ENCODE peak calls at places on chromosomes 11 and 22, in seven cellular contexts. One of them, this sample, is unnamed.

GRCh38 chr11:114250993-114251796 is 45.0 kb upstream of the NNMT start:
- DNase-seq in HCT116: no peak
- DNase-seq in K562: peak
- DNase-seq in NT2/D1: no peak
- DNase-seq in GM12878: no peak
- DNase-seq in SK-N-SH: peak
- DNase-seq in HepG2: no peak
- DNase-seq in this sample: no peak

GRCh38 chr11:36265793-36266628 is 23.2 kb downstream of the COMMD9 start:
- DNase-seq in HCT116: peak
- DNase-seq in K562: peak
- DNase-seq in NT2/D1: peak
- DNase-seq in GM12878: no peak
- DNase-seq in SK-N-SH: peak
- DNase-seq in HepG2: peak
- DNase-seq in this sample: peak

GRCh38 chr22:18056161-18056666 is 21.6 kb upstream of the PEX26 start:
- DNase-seq in HCT116: no peak
- DNase-seq in K562: peak
- DNase-seq in NT2/D1: no peak
- DNase-seq in GM12878: no peak
- DNase-seq in SK-N-SH: peak
- DNase-seq in HepG2: peak
- DNase-seq in this sample: no peak

GRCh38 chr22:46076651-46077339 is 73.5 kb upstream of the PPARA start:
- DNase-seq in HCT116: no peak
- DNase-seq in K562: no peak
- DNase-seq in NT2/D1: no peak
- DNase-seq in GM12878: no peak
- DNase-seq in SK-N-SH: no peak
- DNase-seq in HepG2: no peak
- DNase-seq in this sample: no peak

GRCh38 chr11:129699711-129700304 is 115.8 kb upstream of the TMEM45B start:
- DNase-seq in HCT116: no peak
- DNase-seq in K562: no peak
- DNase-seq in NT2/D1: no peak
- DNase-seq in GM12878: no peak
- DNase-seq in SK-N-SH: no peak
- DNase-seq in HepG2: no peak
- DNase-seq in this sample: no peak

GRCh38 chr11:58845342-58845741 is 838 bp upstream of the GLYATL2 start:
- DNase-seq in HCT116: no peak
- DNase-seq in K562: no peak
- DNase-seq in NT2/D1: no peak
- DNase-seq in GM12878: no peak
- DNase-seq in SK-N-SH: peak
- DNase-seq in HepG2: no peak
- DNase-seq in this sample: no peak

GRCh38 chr11:27395556-27396258 is 32.7 kb upstream of the CCDC34 start:
- DNase-seq in HCT116: no peak
- DNase-seq in K562: no peak
- DNase-seq in NT2/D1: no peak
- DNase-seq in GM12878: no peak
- DNase-seq in SK-N-SH: no peak
- DNase-seq in HepG2: peak
- DNase-seq in this sample: no peak

GRCh38 chr11:44775366-44776356 is 48.9 kb downstream of the TSPAN18 start:
- DNase-seq in HCT116: peak
- DNase-seq in K562: peak
- DNase-seq in NT2/D1: peak
- DNase-seq in GM12878: no peak
- DNase-seq in SK-N-SH: peak
- DNase-seq in HepG2: peak
- DNase-seq in this sample: peak

GRCh38 chr11:130470832-130471706 is 22.6 kb downstream of the ADAMTS15 start:
- DNase-seq in HCT116: no peak
- DNase-seq in K562: no peak
- DNase-seq in NT2/D1: no peak
- DNase-seq in GM12878: no peak
- DNase-seq in SK-N-SH: no peak
- DNase-seq in HepG2: no peak
- DNase-seq in this sample: no peak

GRCh38 chr11:117638913-117639543 is 158.0 kb downstream of the DSCAML1 start:
- DNase-seq in HCT116: no peak
- DNase-seq in K562: no peak
- DNase-seq in NT2/D1: no peak
- DNase-seq in GM12878: no peak
- DNase-seq in SK-N-SH: no peak
- DNase-seq in HepG2: no peak
- DNase-seq in this sample: no peak

GRCh38 chr11:117642396-117642795 is 154.6 kb downstream of the DSCAML1 start:
- DNase-seq in HCT116: no peak
- DNase-seq in K562: no peak
- DNase-seq in NT2/D1: no peak
- DNase-seq in GM12878: no peak
- DNase-seq in SK-N-SH: no peak
- DNase-seq in HepG2: no peak
- DNase-seq in this sample: no peak

GRCh38 chr11:117639601-117640000 is 157.4 kb downstream of the DSCAML1 start:
- DNase-seq in HCT116: no peak
- DNase-seq in K562: no peak
- DNase-seq in NT2/D1: no peak
- DNase-seq in GM12878: no peak
- DNase-seq in SK-N-SH: no peak
- DNase-seq in HepG2: no peak
- DNase-seq in this sample: no peak

GRCh38 chr11:117640041-117640440 is 157.0 kb downstream of the DSCAML1 start:
- DNase-seq in HCT116: no peak
- DNase-seq in K562: no peak
- DNase-seq in NT2/D1: no peak
- DNase-seq in GM12878: no peak
- DNase-seq in SK-N-SH: no peak
- DNase-seq in HepG2: no peak
- DNase-seq in this sample: no peak

DNA sequence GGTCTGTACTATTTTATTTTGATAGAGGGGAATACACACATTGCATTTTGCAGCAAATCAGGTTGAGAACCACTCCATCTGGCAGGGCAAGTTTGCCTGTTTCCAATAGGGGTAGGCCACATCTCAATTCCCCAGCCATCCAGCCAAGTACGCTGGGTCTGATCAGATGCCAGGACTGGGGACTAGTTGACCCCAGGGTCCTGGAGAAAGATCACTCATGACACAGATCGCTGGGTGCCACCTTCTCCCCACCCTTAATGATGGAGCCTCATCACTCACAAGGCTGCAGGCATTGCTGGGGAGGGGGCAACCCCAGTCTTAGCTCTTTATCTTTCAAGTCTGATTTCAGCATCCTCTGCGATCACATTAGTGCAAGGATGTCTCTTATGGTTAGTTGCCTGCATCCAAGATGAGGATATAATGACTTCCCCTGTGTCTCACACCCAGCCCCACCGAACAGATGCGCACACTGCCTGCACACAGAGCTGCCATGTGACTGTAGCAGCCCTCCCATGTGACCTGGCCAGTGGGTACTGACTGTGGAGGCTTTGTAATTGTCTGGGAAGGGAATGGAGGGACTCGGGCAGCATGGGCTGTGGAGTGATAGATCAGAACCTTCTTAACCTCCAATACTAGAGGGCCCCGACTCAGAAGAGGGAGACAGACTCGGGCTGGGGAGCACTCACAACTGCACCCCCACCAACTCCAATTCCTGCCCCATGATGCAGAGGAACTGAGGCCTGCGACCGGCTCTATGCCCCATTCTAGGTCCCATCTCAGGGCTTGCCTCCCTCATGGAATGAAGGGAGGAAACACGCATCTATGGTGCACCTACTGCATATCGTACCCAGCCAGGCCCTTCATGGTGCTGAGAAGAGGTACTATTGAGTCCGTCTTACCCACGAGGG is 155.8 kb downstream of the DSCAML1 start:
- DNase-seq in HCT116: no peak
- DNase-seq in K562: no peak
- DNase-seq in NT2/D1: no peak
- DNase-seq in GM12878: no peak
- DNase-seq in SK-N-SH: no peak
- DNase-seq in HepG2: no peak
- DNase-seq in this sample: no peak
- TF ChIP-seq YY1 in HCT116: no peak
- TF ChIP-seq YY1 in K562: no peak
- TF ChIP-seq YY1 in NT2/D1: no peak
- TF ChIP-seq YY1 in GM12878: no peak
- TF ChIP-seq YY1 in SK-N-SH: no peak
- TF ChIP-seq YY1 in HepG2: no peak
- TF ChIP-seq YY1 in this sample: no peak

GRCh38 chr22:43862074-43862881 is at the start of gene SULT4A1:
- DNase-seq in HCT116: peak
- DNase-seq in K562: peak
- DNase-seq in NT2/D1: peak
- DNase-seq in GM12878: no peak
- DNase-seq in SK-N-SH: peak
- DNase-seq in HepG2: no peak
- DNase-seq in this sample: no peak

GRCh38 chr22:43869799-43870198 is 7.5 kb upstream of the SULT4A1 start:
- DNase-seq in HCT116: no peak
- DNase-seq in K562: no peak
- DNase-seq in NT2/D1: no peak
- DNase-seq in GM12878: no peak
- DNase-seq in SK-N-SH: no peak
- DNase-seq in HepG2: no peak
- DNase-seq in this sample: no peak

GRCh38 chr22:43862882-43863202 is 529 bp upstream of the SULT4A1 start:
- DNase-seq in HCT116: no peak
- DNase-seq in K562: no peak
- DNase-seq in NT2/D1: no peak
- DNase-seq in GM12878: no peak
- DNase-seq in SK-N-SH: no peak
- DNase-seq in HepG2: no peak
- DNase-seq in this sample: no peak

GRCh38 chr22:43867839-43868652 is 5.7 kb upstream of the SULT4A1 start:
- DNase-seq in HCT116: no peak
- DNase-seq in K562: peak
- DNase-seq in NT2/D1: peak
- DNase-seq in GM12878: no peak
- DNase-seq in SK-N-SH: no peak
- DNase-seq in HepG2: no peak
- DNase-seq in this sample: peak
- TF ChIP-seq YY1 in HCT116: no peak
- TF ChIP-seq YY1 in K562: no peak
- TF ChIP-seq YY1 in NT2/D1: no peak
- TF ChIP-seq YY1 in GM12878: no peak
- TF ChIP-seq YY1 in SK-N-SH: no peak
- TF ChIP-seq YY1 in HepG2: no peak
- TF ChIP-seq YY1 in this sample: peak

GRCh38 chr11:8810331-8811301 is 100.4 kb upstream of the AKIP1 start:
- DNase-seq in HCT116: no peak
- DNase-seq in K562: peak
- DNase-seq in NT2/D1: no peak
- DNase-seq in GM12878: no peak
- DNase-seq in SK-N-SH: peak
- DNase-seq in HepG2: peak
- DNase-seq in this sample: no peak
- TF ChIP-seq YY1 in HCT116: no peak
- TF ChIP-seq YY1 in K562: no peak
- TF ChIP-seq YY1 in NT2/D1: no peak
- TF ChIP-seq YY1 in GM12878: no peak
- TF ChIP-seq YY1 in SK-N-SH: no peak
- TF ChIP-seq YY1 in HepG2: no peak
- TF ChIP-seq YY1 in this sample: no peak

GRCh38 chr11:17596310-17596669 is 49.2 kb downstream of the OTOG start:
- DNase-seq in HCT116: no peak
- DNase-seq in K562: no peak
- DNase-seq in NT2/D1: no peak
- DNase-seq in GM12878: no peak
- DNase-seq in SK-N-SH: no peak
- DNase-seq in HepG2: no peak
- DNase-seq in this sample: no peak

GRCh38 chr11:17597770-17598169 is 50.7 kb downstream of the OTOG start:
- DNase-seq in HCT116: no peak
- DNase-seq in K562: no peak
- DNase-seq in NT2/D1: no peak
- DNase-seq in GM12878: no peak
- DNase-seq in SK-N-SH: no peak
- DNase-seq in HepG2: no peak
- DNase-seq in this sample: no peak

GRCh38 chr11:17596711-17597110 is 49.7 kb downstream of the OTOG start:
- DNase-seq in HCT116: no peak
- DNase-seq in K562: no peak
- DNase-seq in NT2/D1: no peak
- DNase-seq in GM12878: no peak
- DNase-seq in SK-N-SH: no peak
- DNase-seq in HepG2: no peak
- DNase-seq in this sample: no peak

GRCh38 chr11:17594686-17595192 is 47.7 kb downstream of the OTOG start:
- DNase-seq in HCT116: no peak
- DNase-seq in K562: no peak
- DNase-seq in NT2/D1: no peak
- DNase-seq in GM12878: no peak
- DNase-seq in SK-N-SH: no peak
- DNase-seq in HepG2: no peak
- DNase-seq in this sample: peak

GRCh38 chr11:17595526-17596309 is 48.7 kb downstream of the OTOG start:
- DNase-seq in HCT116: no peak
- DNase-seq in K562: no peak
- DNase-seq in NT2/D1: no peak
- DNase-seq in GM12878: no peak
- DNase-seq in SK-N-SH: no peak
- DNase-seq in HepG2: no peak
- DNase-seq in this sample: peak
- TF ChIP-seq YY1 in HCT116: no peak
- TF ChIP-seq YY1 in K562: no peak
- TF ChIP-seq YY1 in NT2/D1: no peak
- TF ChIP-seq YY1 in GM12878: no peak
- TF ChIP-seq YY1 in SK-N-SH: no peak
- TF ChIP-seq YY1 in HepG2: no peak
- TF ChIP-seq YY1 in this sample: no peak

GRCh38 chr11:64566042-64566914 is 24.7 kb upstream of the SLC22A12 start:
- DNase-seq in HCT116: peak
- DNase-seq in K562: peak
- DNase-seq in NT2/D1: peak
- DNase-seq in GM12878: no peak
- DNase-seq in SK-N-SH: peak
- DNase-seq in HepG2: peak
- DNase-seq in this sample: peak
- TF ChIP-seq YY1 in HCT116: no peak
- TF ChIP-seq YY1 in K562: no peak
- TF ChIP-seq YY1 in NT2/D1: no peak
- TF ChIP-seq YY1 in GM12878: no peak
- TF ChIP-seq YY1 in SK-N-SH: no peak
- TF ChIP-seq YY1 in HepG2: no peak
- TF ChIP-seq YY1 in this sample: no peak

GRCh38 chr22:44373234-44373633 is 60.5 kb upstream of the SHISAL1 start:
- DNase-seq in HCT116: no peak
- DNase-seq in K562: no peak
- DNase-seq in NT2/D1: no peak
- DNase-seq in GM12878: no peak
- DNase-seq in SK-N-SH: no peak
- DNase-seq in HepG2: no peak
- DNase-seq in this sample: no peak
- TF ChIP-seq YY1 in HCT116: no peak
- TF ChIP-seq YY1 in K562: no peak
- TF ChIP-seq YY1 in NT2/D1: no peak
- TF ChIP-seq YY1 in GM12878: no peak
- TF ChIP-seq YY1 in SK-N-SH: no peak
- TF ChIP-seq YY1 in HepG2: no peak
- TF ChIP-seq YY1 in this sample: no peak

This sample was measured in H1.